ENCODE peak calls at places on chromosome 13, in seven cellular contexts. One of them, this sample, is unnamed.

GRCh38 chr13:22940736-22941135 is 240.0 kb upstream of the SGCG start:
- DNase-seq in AG09309: no peak
- DNase-seq in AG04450: no peak
- DNase-seq in mucosa of descending colon: no peak
- DNase-seq in OCI-LY7: no peak
- DNase-seq in colonic mucosa: no peak
- DNase-seq in fibroblast of lung: no peak
- DNase-seq in this sample: no peak

GRCh38 chr13:40408602-40409001 is 257.8 kb downstream of the FOXO1 start:
- DNase-seq in AG04450: no peak
- DNase-seq in OCI-LY7: no peak
- DNase-seq in AG09309: peak; percentile 28
- DNase-seq in fibroblast of lung: peak; percentile 67
- DNase-seq in mucosa of descending colon: no peak
- DNase-seq in colonic mucosa: no peak
- DNase-seq in this sample: no peak

GRCh38 chr13:29707876-29708543 is 112.5 kb upstream of the SLC7A1 start:
- DNase-seq in AG04450: peak; percentile 2
- DNase-seq in colonic mucosa: peak; percentile 35
- DNase-seq in fibroblast of lung: peak; percentile 44
- DNase-seq in AG09309: peak; percentile 10
- DNase-seq in mucosa of descending colon: peak; percentile 45
- DNase-seq in OCI-LY7: peak; percentile 54
- DNase-seq in this sample: no peak

GRCh38 chr13:112959206-112959605 is 9.8 kb upstream of the MCF2L start:
- DNase-seq in colonic mucosa: no peak
- DNase-seq in fibroblast of lung: no peak
- DNase-seq in OCI-LY7: no peak
- DNase-seq in mucosa of descending colon: no peak
- DNase-seq in AG09309: no peak
- DNase-seq in AG04450: no peak
- DNase-seq in this sample: no peak

GRCh38 chr13:52696566-52696965 is 43.1 kb downstream of the CNMD start:
- DNase-seq in colonic mucosa: no peak
- DNase-seq in AG09309: no peak
- DNase-seq in AG04450: no peak
- DNase-seq in mucosa of descending colon: no peak
- DNase-seq in fibroblast of lung: no peak
- DNase-seq in OCI-LY7: no peak
- DNase-seq in this sample: no peak

GRCh38 chr13:38970380-38971051 is 20.1 kb downstream of the STOML3 start:
- DNase-seq in mucosa of descending colon: no peak
- DNase-seq in fibroblast of lung: no peak
- DNase-seq in OCI-LY7: no peak
- DNase-seq in AG04450: no peak
- DNase-seq in colonic mucosa: no peak
- DNase-seq in AG09309: no peak
- DNase-seq in this sample: no peak

GRCh38 chr13:27389891-27390290 is 34.5 kb upstream of the GTF3A start:
- DNase-seq in AG04450: no peak
- DNase-seq in AG09309: no peak
- DNase-seq in fibroblast of lung: no peak
- DNase-seq in OCI-LY7: no peak
- DNase-seq in mucosa of descending colon: no peak
- DNase-seq in colonic mucosa: no peak
- DNase-seq in this sample: peak; percentile 62

GRCh38 chr13:49546559-49546958 is 38.8 kb downstream of the RCBTB1 start:
- DNase-seq in AG04450: no peak
- DNase-seq in mucosa of descending colon: no peak
- DNase-seq in AG09309: no peak
- DNase-seq in fibroblast of lung: no peak
- DNase-seq in OCI-LY7: no peak
- DNase-seq in colonic mucosa: no peak
- DNase-seq in this sample: no peak

GRCh38 chr13:48492123-48493075 is 40.5 kb downstream of the RCBTB2 start:
- DNase-seq in AG04450: no peak
- DNase-seq in mucosa of descending colon: peak; percentile 66
- DNase-seq in OCI-LY7: peak; percentile 89
- DNase-seq in AG09309: peak; percentile 41
- DNase-seq in fibroblast of lung: no peak
- DNase-seq in colonic mucosa: peak; percentile 56
- DNase-seq in this sample: peak; percentile 30

GRCh38 chr13:40484981-40485380 is 181.5 kb downstream of the FOXO1 start:
- DNase-seq in OCI-LY7: no peak
- DNase-seq in fibroblast of lung: no peak
- DNase-seq in AG04450: no peak
- DNase-seq in mucosa of descending colon: peak; percentile 15
- DNase-seq in AG09309: no peak
- DNase-seq in colonic mucosa: no peak
- DNase-seq in this sample: no peak

GRCh38 chr13:80244574-80244973 is 96.4 kb downstream of the SPRY2 start:
- DNase-seq in AG09309: no peak
- DNase-seq in AG04450: no peak
- DNase-seq in OCI-LY7: no peak
- DNase-seq in mucosa of descending colon: no peak
- DNase-seq in colonic mucosa: no peak
- DNase-seq in fibroblast of lung: no peak
- DNase-seq in this sample: no peak

GRCh38 chr13:112940236-112940635 is 28.8 kb upstream of the MCF2L start:
- DNase-seq in mucosa of descending colon: no peak
- DNase-seq in AG04450: no peak
- DNase-seq in colonic mucosa: no peak
- DNase-seq in OCI-LY7: no peak
- DNase-seq in fibroblast of lung: peak; percentile 3
- DNase-seq in AG09309: no peak
- DNase-seq in this sample: no peak

GRCh38 chr13:20991741-20992520 is 69.5 kb downstream of the LATS2 start:
- DNase-seq in AG04450: no peak
- DNase-seq in mucosa of descending colon: no peak
- DNase-seq in colonic mucosa: no peak
- DNase-seq in fibroblast of lung: no peak
- DNase-seq in OCI-LY7: no peak
- DNase-seq in AG09309: no peak
- DNase-seq in this sample: no peak

GRCh38 chr13:66700336-66700735 is 529.8 kb downstream of the PCDH9 start:
- DNase-seq in AG04450: no peak
- DNase-seq in AG09309: no peak
- DNase-seq in OCI-LY7: no peak
- DNase-seq in mucosa of descending colon: no peak
- DNase-seq in fibroblast of lung: peak; percentile 65
- DNase-seq in colonic mucosa: no peak
- DNase-seq in this sample: no peak

GRCh38 chr13:40172878-40173277 is 493.6 kb downstream of the FOXO1 start:
- DNase-seq in AG04450: no peak
- DNase-seq in colonic mucosa: no peak
- DNase-seq in fibroblast of lung: no peak
- DNase-seq in AG09309: no peak
- DNase-seq in OCI-LY7: no peak
- DNase-seq in mucosa of descending colon: no peak
- DNase-seq in this sample: no peak

GRCh38 chr13:108026671-108027410 is 188.5 kb downstream of the LIG4 start:
- DNase-seq in colonic mucosa: no peak
- DNase-seq in AG04450: no peak
- DNase-seq in OCI-LY7: no peak
- DNase-seq in fibroblast of lung: no peak
- DNase-seq in AG09309: no peak
- DNase-seq in mucosa of descending colon: no peak
- DNase-seq in this sample: no peak

GRCh38 chr13:41523396-41523795 is 66.0 kb downstream of the RGCC start:
- DNase-seq in OCI-LY7: no peak
- DNase-seq in AG04450: no peak
- DNase-seq in AG09309: no peak
- DNase-seq in mucosa of descending colon: no peak
- DNase-seq in fibroblast of lung: no peak
- DNase-seq in colonic mucosa: no peak
- DNase-seq in this sample: no peak

GRCh38 chr13:100490692-100491091 is 97.9 kb downstream of the GGACT start:
- DNase-seq in AG04450: no peak
- DNase-seq in OCI-LY7: no peak
- DNase-seq in colonic mucosa: no peak
- DNase-seq in mucosa of descending colon: no peak
- DNase-seq in AG09309: no peak
- DNase-seq in fibroblast of lung: peak; percentile 34
- DNase-seq in this sample: peak; percentile 43

GRCh38 chr13:29195459-29195858 is 375.3 kb downstream of the MTUS2 start:
- DNase-seq in mucosa of descending colon: no peak
- DNase-seq in colonic mucosa: no peak
- DNase-seq in AG04450: no peak
- DNase-seq in AG09309: no peak
- DNase-seq in OCI-LY7: no peak
- DNase-seq in fibroblast of lung: no peak
- DNase-seq in this sample: no peak

GRCh38 chr13:29746167-29746677 is 104.2 kb downstream of the UBL3 start:
- DNase-seq in AG09309: no peak
- DNase-seq in mucosa of descending colon: no peak
- DNase-seq in AG04450: no peak
- DNase-seq in colonic mucosa: no peak
- DNase-seq in fibroblast of lung: no peak
- DNase-seq in OCI-LY7: no peak
- DNase-seq in this sample: no peak

GRCh38 chr13:102799544-102800144 is 725 bp downstream of the BIVM start:
- DNase-seq in fibroblast of lung: peak; percentile 35
- DNase-seq in AG04450: no peak
- DNase-seq in colonic mucosa: no peak
- DNase-seq in mucosa of descending colon: no peak
- DNase-seq in AG09309: no peak
- DNase-seq in OCI-LY7: no peak
- DNase-seq in this sample: peak; percentile 31

GRCh38 chr13:91115776-91116175 is 231.7 kb upstream of the MIR17HG start:
- DNase-seq in AG04450: no peak
- DNase-seq in fibroblast of lung: no peak
- DNase-seq in colonic mucosa: no peak
- DNase-seq in mucosa of descending colon: no peak
- DNase-seq in OCI-LY7: no peak
- DNase-seq in AG09309: no peak
- DNase-seq in this sample: no peak

GRCh38 chr13:91112878-91113277 is 234.6 kb upstream of the MIR17HG start:
- DNase-seq in AG09309: no peak
- DNase-seq in fibroblast of lung: no peak
- DNase-seq in OCI-LY7: no peak
- DNase-seq in AG04450: no peak
- DNase-seq in mucosa of descending colon: no peak
- DNase-seq in colonic mucosa: no peak
- DNase-seq in this sample: no peak

GRCh38 chr13:91108315-91108714 is 239.2 kb upstream of the MIR17HG start:
- DNase-seq in fibroblast of lung: no peak
- DNase-seq in OCI-LY7: no peak
- DNase-seq in AG09309: no peak
- DNase-seq in mucosa of descending colon: no peak
- DNase-seq in AG04450: no peak
- DNase-seq in colonic mucosa: no peak
- DNase-seq in this sample: no peak

GRCh38 chr13:91112191-91112579 is 235.3 kb upstream of the MIR17HG start:
- DNase-seq in AG09309: no peak
- DNase-seq in mucosa of descending colon: no peak
- DNase-seq in OCI-LY7: no peak
- DNase-seq in colonic mucosa: no peak
- DNase-seq in fibroblast of lung: no peak
- DNase-seq in AG04450: no peak
- DNase-seq in this sample: no peak

DNA sequence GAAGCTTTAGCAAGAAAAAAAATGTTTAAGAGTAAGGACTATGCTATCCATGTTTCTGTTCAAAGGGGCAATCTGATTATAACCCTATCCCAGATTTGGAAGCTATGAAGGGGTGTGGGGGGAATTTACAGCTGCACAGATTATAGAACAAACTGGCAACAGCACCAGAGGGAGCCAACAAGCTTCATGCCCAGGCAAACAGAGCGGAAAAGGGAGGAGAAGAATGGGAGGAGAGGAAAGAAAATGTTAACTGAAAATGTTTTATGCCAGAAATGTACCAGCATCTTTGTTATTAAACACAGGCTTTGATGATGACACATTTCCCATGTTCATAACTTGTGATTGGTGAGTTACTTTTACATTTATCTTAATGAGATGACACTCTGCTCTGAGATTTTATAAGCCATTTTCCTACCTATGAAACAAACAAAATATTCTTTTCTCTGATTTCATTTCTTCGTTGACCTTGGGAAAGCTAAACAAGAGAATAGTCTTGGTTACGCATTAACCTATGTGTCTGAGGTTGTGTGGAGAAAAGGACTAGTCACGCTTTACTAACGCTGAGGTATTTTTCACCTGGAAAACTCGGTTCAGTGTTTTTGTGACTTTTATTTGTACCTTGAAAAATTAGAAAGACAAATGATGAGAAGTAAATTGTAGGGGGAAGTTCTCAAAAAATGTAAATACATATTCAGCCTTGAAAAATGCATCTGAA is 235.9 kb upstream of the MIR17HG start:
- DNase-seq in AG09309: no peak
- DNase-seq in OCI-LY7: no peak
- DNase-seq in fibroblast of lung: no peak
- DNase-seq in mucosa of descending colon: no peak
- DNase-seq in AG04450: no peak
- DNase-seq in colonic mucosa: no peak
- DNase-seq in this sample: peak; percentile 9
- TF ChIP-seq CTCF in AG09309: no peak
- TF ChIP-seq CTCF in OCI-LY7: no peak
- TF ChIP-seq CTCF in fibroblast of lung: no peak
- TF ChIP-seq CTCF in mucosa of descending colon: no peak
- TF ChIP-seq CTCF in AG04450: no peak
- TF ChIP-seq CTCF in colonic mucosa: no peak
- TF ChIP-seq CTCF in this sample: no peak

DNA sequence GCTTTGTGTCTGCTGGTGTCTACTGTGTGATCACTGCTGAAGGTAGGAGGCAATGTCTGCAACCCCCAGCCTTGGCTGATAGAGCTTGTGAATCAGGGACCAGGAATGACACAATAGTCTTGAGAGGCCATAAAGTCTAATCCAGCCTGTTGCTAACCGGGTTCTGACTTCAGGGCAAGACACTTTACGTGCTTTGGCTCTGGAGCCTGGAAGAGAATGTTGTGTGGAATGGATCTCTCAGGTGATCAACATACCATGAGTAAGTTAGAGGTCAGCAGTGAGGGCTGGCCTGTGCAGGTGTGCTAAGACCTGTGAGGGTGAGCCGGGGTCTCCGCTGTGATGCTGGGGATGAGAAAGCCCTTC is 5.6 kb downstream of the COL4A2 start:
- DNase-seq in fibroblast of lung: peak; percentile 97
- DNase-seq in mucosa of descending colon: no peak
- DNase-seq in OCI-LY7: no peak
- DNase-seq in AG09309: peak; percentile 87
- DNase-seq in AG04450: no peak
- DNase-seq in colonic mucosa: no peak
- DNase-seq in this sample: no peak
- H3K4me3 ChIP-seq in fibroblast of lung: no peak overlapping the region
- H3K4me3 ChIP-seq in mucosa of descending colon: no peak overlapping the region
- H3K4me3 ChIP-seq in OCI-LY7: no peak overlapping the region
- H3K4me3 ChIP-seq in AG09309: no peak overlapping the region
- H3K4me3 ChIP-seq in AG04450: no peak overlapping the region
- H3K4me3 ChIP-seq in colonic mucosa: no peak overlapping the region
- H3K4me3 ChIP-seq in this sample: no peak overlapping the region

GRCh38 chr13:70842062-70842644 is 733.9 kb upstream of the KLHL1 start:
- DNase-seq in colonic mucosa: no peak
- DNase-seq in AG04450: no peak
- DNase-seq in mucosa of descending colon: no peak
- DNase-seq in fibroblast of lung: no peak
- DNase-seq in AG09309: no peak
- DNase-seq in OCI-LY7: no peak
- DNase-seq in this sample: no peak
- TF ChIP-seq CTCF in colonic mucosa: no peak
- TF ChIP-seq CTCF in AG04450: no peak
- TF ChIP-seq CTCF in mucosa of descending colon: no peak
- TF ChIP-seq CTCF in fibroblast of lung: no peak
- TF ChIP-seq CTCF in AG09309: no peak
- TF ChIP-seq CTCF in OCI-LY7: no peak
- TF ChIP-seq CTCF in this sample: no peak

GRCh38 chr13:51589793-51590192 is 5.5 kb downstream of the WDFY2 start:
- DNase-seq in OCI-LY7: no peak
- DNase-seq in AG09309: no peak
- DNase-seq in AG04450: no peak
- DNase-seq in mucosa of descending colon: no peak
- DNase-seq in colonic mucosa: no peak
- DNase-seq in fibroblast of lung: no peak
- DNase-seq in this sample: no peak
- H3K4me3 ChIP-seq in OCI-LY7: no peak overlapping the region
- H3K4me3 ChIP-seq in AG09309: no peak overlapping the region
- H3K4me3 ChIP-seq in AG04450: no peak overlapping the region
- H3K4me3 ChIP-seq in mucosa of descending colon: no peak overlapping the region
- H3K4me3 ChIP-seq in colonic mucosa: no peak overlapping the region
- H3K4me3 ChIP-seq in fibroblast of lung: no peak overlapping the region
- H3K4me3 ChIP-seq in this sample: no peak overlapping the region

This sample was measured in thyroid gland.